ENCODE peak calls at places on chromosomes 4 and X, in eight cellular contexts. T, D, L, N, C, E, U and B are unnamed samples.

GRCh38 chr4:114273246-114273645 is 293.8 kb upstream of the ARSJ start:
- DNase-seq in L (peak), U (no peak), C (no peak), D (no peak), N (no peak), E (no peak), T (no peak), B (no peak)

GRCh38 chrX:123807825-123808416 is 51.9 kb upstream of the XIAP start:
- DNase-seq in E (no peak), L (no peak), D (no peak), C (peak), T (no peak), U (no peak), N (no peak), B (no peak)

GRCh38 chr4:183289688-183290087 is 30.4 kb downstream of the CLDN22 start:
- DNase-seq in T (no peak), U (no peak), N (no peak), D (no peak), E (peak), C (peak), L (peak), B (no peak)

GRCh38 chr4:148857973-148858534 is 415.8 kb upstream of the NR3C2 start:
- DNase-seq in T (no peak), L (no peak), C (no peak), U (no peak), E (no peak), D (no peak), N (no peak), B (no peak)

GRCh38 chrX:22383988-22384387 is 111.3 kb downstream of the CBLL2 start:
- DNase-seq in U (no peak), T (no peak), D (no peak), C (no peak), L (no peak), N (no peak), E (no peak), B (no peak)

GRCh38 chrX:150790021-150790420 is 96.8 kb downstream of the MTMR1 start:
- DNase-seq in N (no peak), U (no peak), T (no peak), E (no peak), C (no peak), D (no peak), L (no peak), B (no peak)

GRCh38 chrX:28022371-28022770 is 41.1 kb upstream of the DCAF8L1 start:
- DNase-seq in N (no peak), D (no peak), C (no peak), E (no peak), L (no peak), T (no peak), U (no peak), B (no peak)

GRCh38 chr4:2537011-2537830 is 774 bp downstream of the FAM193A start:
- DNase-seq in U (peak), E (peak), T (peak), N (peak), C (peak), L (peak), D (no peak), B (no peak)

GRCh38 chr4:868421-868820 is 42.5 kb upstream of the CPLX1 start:
- DNase-seq in T (no peak), E (no peak), C (no peak), D (no peak), L (no peak), N (no peak), U (no peak), B (no peak)

GRCh38 chrX:69314436-69315348 is 149.4 kb upstream of the PJA1 start:
- DNase-seq in L (no peak), T (no peak), U (no peak), C (no peak), N (no peak), E (no peak), D (no peak), B (no peak)

GRCh38 chr4:83629945-83630684 is 94.2 kb downstream of the GPAT3 start:
- DNase-seq in E (peak), D (peak), L (peak), C (peak), T (no peak), N (peak), U (peak), B (no peak)

DNA sequence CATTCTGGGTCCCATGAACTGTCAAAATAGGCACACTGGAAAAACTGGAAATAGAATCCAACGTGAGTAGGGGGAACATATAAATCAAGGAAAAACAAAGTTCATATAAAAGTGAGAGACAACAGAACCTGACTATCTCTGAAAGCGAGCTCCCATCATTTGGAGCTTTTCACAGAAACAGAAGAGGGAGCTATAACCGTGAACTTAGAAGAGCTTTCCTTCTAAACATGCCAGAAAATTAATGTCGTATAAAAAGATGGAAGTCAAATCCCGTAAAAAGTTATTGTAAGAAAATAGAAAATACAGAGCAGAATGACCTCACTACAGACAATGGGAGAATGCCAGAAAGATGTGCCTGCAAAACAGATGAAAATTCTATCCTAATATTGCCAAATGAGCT is 23.9 kb upstream of the HSD17B10 start:
- DNase-seq in N (peak), U (no peak), L (no peak), E (no peak), C (peak), T (no peak), D (no peak), B (no peak)
- TF ChIP-seq CTCF in N (peak), U (no peak), L (no peak), E (no peak), C (peak), T (no peak), D (peak), B (no peak)

GRCh38 chrX:40644821-40645358 is 2.5 kb downstream of the CXorf38 start:
- DNase-seq in D (peak), E (peak), L (peak), C (peak), T (peak), N (peak), U (peak), B (no peak)
- H3K4me3 ChIP-seq in D (peak), E (peak), L (peak), C (peak), T (peak), N (peak), U (no peak), B (peak)

GRCh38 chr4:10893417-10893816 is 208.8 kb upstream of the CLNK start:
- DNase-seq in C (peak), E (no peak), N (peak), L (no peak), U (no peak), D (no peak), T (no peak), B (no peak)
- TF ChIP-seq CTCF in C (no peak), E (peak), N (peak), L (peak), U (no peak), D (peak), T (no peak), B (peak)

GRCh38 chr4:184568770-184569169 is 80.5 kb downstream of the CASP3 start:
- DNase-seq in L (no peak), T (no peak), E (no peak), D (no peak), U (no peak), C (no peak), N (no peak), B (no peak)
- H3K4me3 ChIP-seq in L (no peak), T (no peak), E (no peak), D (no peak), U (no peak), C (no peak), N (no peak), B (no peak)

GRCh38 chrX:8366491-8366890 is 98.1 kb upstream of the VCX3B start:
- DNase-seq in N (no peak), L (no peak), U (no peak), C (no peak), E (no peak), D (no peak), T (no peak), B (no peak)

GRCh38 chrX:8364369-8365141 is 100.1 kb upstream of the VCX3B start:
- DNase-seq in U (peak), T (no peak), D (no peak), E (peak), C (no peak), N (peak), L (peak), B (no peak)
- TF ChIP-seq CTCF in U (no peak), T (peak), D (peak), E (peak), C (no peak), N (peak), L (peak), B (no peak)

GRCh38 chr4:122701061-122701460 is 31.4 kb upstream of the BBS12 start:
- DNase-seq in N (no peak), T (no peak), U (no peak), C (no peak), E (no peak), D (no peak), L (no peak), B (no peak)

GRCh38 chr4:122701965-122702364 is 30.5 kb upstream of the BBS12 start:
- DNase-seq in C (no peak), E (no peak), T (no peak), U (no peak), N (no peak), D (no peak), L (no peak), B (no peak)

GRCh38 chr4:122702939-122703338 is 29.6 kb upstream of the BBS12 start:
- DNase-seq in E (no peak), C (no peak), N (peak), D (no peak), L (no peak), U (peak), T (no peak), B (no peak)

GRCh38 chr4:122703868-122704267 is 28.6 kb upstream of the BBS12 start:
- DNase-seq in E (no peak), L (no peak), N (no peak), D (no peak), C (no peak), U (no peak), T (no peak), B (no peak)

GRCh38 chr4:122700178-122700725 is 32.3 kb upstream of the BBS12 start:
- DNase-seq in N (peak), D (peak), L (no peak), T (no peak), C (peak), U (peak), E (no peak), B (no peak)
- H3K4me3 ChIP-seq in N (no peak), D (no peak), L (no peak), T (no peak), C (no peak), U (no peak), E (no peak), B (no peak)

GRCh38 chr4:156815717-156816319 is 155.8 kb downstream of the PDGFC start:
- DNase-seq in U (no peak), N (no peak), D (no peak), T (no peak), E (no peak), C (no peak), L (no peak), B (no peak)
- TF ChIP-seq CTCF in U (no peak), N (no peak), D (no peak), T (no peak), E (no peak), C (no peak), L (no peak), B (no peak)

GRCh38 chr4:88008624-88009235 is 1.3 kb downstream of the PKD2 start:
- DNase-seq in D (peak), U (no peak), N (peak), T (no peak), L (peak), E (no peak), C (peak), B (no peak)
- H3K4me3 ChIP-seq in D (peak), U (no peak), N (peak), T (peak), L (peak), E (peak), C (peak), B (peak)

GRCh38 chr4:52711271-52711670 is 40.0 kb downstream of the ERVMER34-1 start:
- DNase-seq in N (no peak), L (no peak), U (no peak), C (no peak), E (no peak), D (no peak), T (no peak), B (no peak)

GRCh38 chr4:52712991-52713275 is 38.3 kb downstream of the ERVMER34-1 start:
- DNase-seq in D (no peak), L (no peak), E (no peak), C (no peak), T (no peak), N (no peak), U (no peak), B (no peak)

GRCh38 chr4:52712172-52712990 is 38.8 kb downstream of the ERVMER34-1 start:
- DNase-seq in L (peak), C (peak), E (peak), N (peak), T (peak), D (peak), U (peak), B (peak)

GRCh38 chr4:52711834-52712171 is 39.4 kb downstream of the ERVMER34-1 start:
- DNase-seq in L (no peak), D (no peak), U (no peak), N (peak), C (no peak), T (no peak), E (no peak), B (no peak)

DNA sequence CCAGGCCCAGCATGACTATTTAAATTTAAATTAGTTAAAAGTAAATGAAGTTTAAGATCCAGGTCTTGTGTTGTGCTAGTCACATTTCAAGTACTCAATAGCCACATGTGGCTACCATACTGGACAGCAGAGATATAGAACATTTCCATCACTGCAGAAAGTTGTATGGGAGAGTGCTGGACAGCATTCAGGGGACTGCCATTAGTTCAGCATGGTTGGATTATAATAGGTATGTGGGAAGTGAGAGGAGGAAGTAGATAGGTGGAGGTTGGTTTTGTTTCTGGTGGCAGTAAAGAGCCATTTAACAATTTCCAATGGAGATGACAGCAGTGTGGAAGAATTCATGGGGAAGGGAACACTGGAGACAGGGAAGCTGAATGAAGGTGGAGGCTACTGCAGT is 42.1 kb downstream of the ERVMER34-1 start:
- DNase-seq in C (no peak), E (no peak), U (no peak), D (no peak), N (no peak), L (no peak), T (no peak), B (no peak)
- TF ChIP-seq CTCF in C (no peak), E (no peak), U (no peak), D (no peak), N (no peak), L (no peak), T (no peak), B (no peak)

DNA sequence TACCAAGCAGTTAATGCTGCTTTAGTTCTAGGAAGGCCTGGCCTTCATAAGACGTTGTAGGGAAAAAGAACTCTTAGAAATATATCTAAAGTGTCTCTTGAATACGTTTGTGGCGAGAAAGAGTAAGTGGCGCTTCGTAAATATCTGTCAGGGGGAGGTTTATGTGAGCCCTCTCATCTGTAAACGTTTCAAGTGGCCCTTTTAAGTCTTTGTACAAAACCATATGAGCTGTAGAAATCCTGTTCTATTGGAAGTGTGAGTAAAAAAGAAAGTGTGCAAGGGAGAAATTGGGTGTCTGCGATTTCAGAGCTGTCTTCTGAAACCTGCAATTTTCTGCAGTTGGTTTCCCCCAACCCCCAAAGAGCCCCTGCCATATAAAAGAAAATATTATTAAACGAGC is 8.6 kb upstream of the INTU start:
- DNase-seq in C (peak), T (no peak), L (no peak), D (no peak), U (no peak), E (no peak), N (no peak), B (no peak)
- H3K4me3 ChIP-seq in C (peak), T (peak), L (no peak), D (peak), U (no peak), E (no peak), N (no peak), B (no peak)